ENCODE peak calls at places on chromosomes 5 and 9, in seven cellular contexts. One of them, this sample, is unnamed.

GRCh38 chr5:169710675-169711074 is 73.6 kb downstream of the DOCK2 start:
- DNase-seq in PC-9: no peak
- DNase-seq in GM12878: no peak
- DNase-seq in PC-3: no peak
- DNase-seq in progenitor cell of endocrine pancreas: no peak
- DNase-seq in heart right ventricle: no peak
- DNase-seq in choroid plexus epithelial cell: peak
- DNase-seq in this sample: no peak

GRCh38 chr9:23648651-23649050 is 177.4 kb downstream of the ELAVL2 start:
- DNase-seq in PC-9: no peak
- DNase-seq in GM12878: no peak
- DNase-seq in PC-3: no peak
- DNase-seq in progenitor cell of endocrine pancreas: no peak
- DNase-seq in heart right ventricle: no peak
- DNase-seq in choroid plexus epithelial cell: no peak
- DNase-seq in this sample: no peak

GRCh38 chr5:90548069-90548593 is 10.5 kb upstream of the ADGRV1 start:
- DNase-seq in PC-9: peak
- DNase-seq in GM12878: no peak
- DNase-seq in PC-3: peak
- DNase-seq in progenitor cell of endocrine pancreas: no peak
- DNase-seq in heart right ventricle: no peak
- DNase-seq in choroid plexus epithelial cell: no peak
- DNase-seq in this sample: peak

GRCh38 chr9:26971721-26972120 is 15.5 kb downstream of the IFT74 start:
- DNase-seq in PC-9: no peak
- DNase-seq in GM12878: no peak
- DNase-seq in PC-3: no peak
- DNase-seq in progenitor cell of endocrine pancreas: no peak
- DNase-seq in heart right ventricle: no peak
- DNase-seq in choroid plexus epithelial cell: no peak
- DNase-seq in this sample: no peak

GRCh38 chr5:143011621-143012020 is 241.4 kb downstream of the ARHGAP26 start:
- DNase-seq in PC-9: no peak
- DNase-seq in GM12878: no peak
- DNase-seq in PC-3: no peak
- DNase-seq in progenitor cell of endocrine pancreas: no peak
- DNase-seq in heart right ventricle: no peak
- DNase-seq in choroid plexus epithelial cell: peak
- DNase-seq in this sample: no peak

GRCh38 chr5:2715856-2716255 is 35.6 kb downstream of the IRX2 start:
- DNase-seq in PC-9: no peak
- DNase-seq in GM12878: no peak
- DNase-seq in PC-3: no peak
- DNase-seq in progenitor cell of endocrine pancreas: no peak
- DNase-seq in heart right ventricle: no peak
- DNase-seq in choroid plexus epithelial cell: no peak
- DNase-seq in this sample: no peak

GRCh38 chr9:81344366-81344765 is 345.0 kb downstream of the TLE1 start:
- DNase-seq in PC-9: no peak
- DNase-seq in GM12878: no peak
- DNase-seq in PC-3: no peak
- DNase-seq in progenitor cell of endocrine pancreas: no peak
- DNase-seq in heart right ventricle: no peak
- DNase-seq in choroid plexus epithelial cell: no peak
- DNase-seq in this sample: no peak

GRCh38 chr9:129275626-129276247 is 97.7 kb upstream of the IER5L start:
- DNase-seq in PC-9: peak
- DNase-seq in GM12878: no peak
- DNase-seq in PC-3: peak
- DNase-seq in progenitor cell of endocrine pancreas: no peak
- DNase-seq in heart right ventricle: no peak
- DNase-seq in choroid plexus epithelial cell: peak
- DNase-seq in this sample: peak

GRCh38 chr9:79131876-79132377 is 439.8 kb upstream of the TLE4 start:
- DNase-seq in PC-9: no peak
- DNase-seq in GM12878: no peak
- DNase-seq in PC-3: no peak
- DNase-seq in progenitor cell of endocrine pancreas: no peak
- DNase-seq in heart right ventricle: no peak
- DNase-seq in choroid plexus epithelial cell: no peak
- DNase-seq in this sample: no peak

GRCh38 chr5:400282-401215 is 42.4 kb upstream of the EXOC3 start:
- DNase-seq in PC-9: no peak
- DNase-seq in GM12878: no peak
- DNase-seq in PC-3: peak
- DNase-seq in progenitor cell of endocrine pancreas: peak
- DNase-seq in heart right ventricle: no peak
- DNase-seq in choroid plexus epithelial cell: no peak
- DNase-seq in this sample: peak

GRCh38 chr9:72228282-72228681 is 79.0 kb downstream of the GDA start:
- DNase-seq in PC-9: no peak
- DNase-seq in GM12878: no peak
- DNase-seq in PC-3: no peak
- DNase-seq in progenitor cell of endocrine pancreas: no peak
- DNase-seq in heart right ventricle: no peak
- DNase-seq in choroid plexus epithelial cell: no peak
- DNase-seq in this sample: no peak

GRCh38 chr5:128100860-128101557 is 17.4 kb downstream of the SLC12A2 start:
- DNase-seq in PC-9: no peak
- DNase-seq in GM12878: no peak
- DNase-seq in PC-3: no peak
- DNase-seq in progenitor cell of endocrine pancreas: no peak
- DNase-seq in heart right ventricle: no peak
- DNase-seq in choroid plexus epithelial cell: no peak
- DNase-seq in this sample: no peak

GRCh38 chr5:41433552-41434181 is 76.7 kb downstream of the PLCXD3 start:
- DNase-seq in PC-9: no peak
- DNase-seq in GM12878: no peak
- DNase-seq in PC-3: peak
- DNase-seq in progenitor cell of endocrine pancreas: no peak
- DNase-seq in heart right ventricle: no peak
- DNase-seq in choroid plexus epithelial cell: peak
- DNase-seq in this sample: no peak
- TF ChIP-seq CTCF in PC-9: peak
- TF ChIP-seq CTCF in GM12878: peak
- TF ChIP-seq CTCF in PC-3: peak
- TF ChIP-seq CTCF in progenitor cell of endocrine pancreas: peak
- TF ChIP-seq CTCF in heart right ventricle: peak
- TF ChIP-seq CTCF in choroid plexus epithelial cell: peak
- TF ChIP-seq CTCF in this sample: peak

GRCh38 chr9:111037744-111038335 is 430 bp downstream of the LPAR1 start:
- DNase-seq in PC-9: peak
- DNase-seq in GM12878: no peak
- DNase-seq in PC-3: peak
- DNase-seq in progenitor cell of endocrine pancreas: peak
- DNase-seq in heart right ventricle: peak
- DNase-seq in choroid plexus epithelial cell: peak
- DNase-seq in this sample: no peak
- TF ChIP-seq CTCF in PC-9: no peak
- TF ChIP-seq CTCF in GM12878: peak
- TF ChIP-seq CTCF in PC-3: no peak
- TF ChIP-seq CTCF in progenitor cell of endocrine pancreas: peak
- TF ChIP-seq CTCF in heart right ventricle: no peak
- TF ChIP-seq CTCF in choroid plexus epithelial cell: no peak
- TF ChIP-seq CTCF in this sample: peak

DNA sequence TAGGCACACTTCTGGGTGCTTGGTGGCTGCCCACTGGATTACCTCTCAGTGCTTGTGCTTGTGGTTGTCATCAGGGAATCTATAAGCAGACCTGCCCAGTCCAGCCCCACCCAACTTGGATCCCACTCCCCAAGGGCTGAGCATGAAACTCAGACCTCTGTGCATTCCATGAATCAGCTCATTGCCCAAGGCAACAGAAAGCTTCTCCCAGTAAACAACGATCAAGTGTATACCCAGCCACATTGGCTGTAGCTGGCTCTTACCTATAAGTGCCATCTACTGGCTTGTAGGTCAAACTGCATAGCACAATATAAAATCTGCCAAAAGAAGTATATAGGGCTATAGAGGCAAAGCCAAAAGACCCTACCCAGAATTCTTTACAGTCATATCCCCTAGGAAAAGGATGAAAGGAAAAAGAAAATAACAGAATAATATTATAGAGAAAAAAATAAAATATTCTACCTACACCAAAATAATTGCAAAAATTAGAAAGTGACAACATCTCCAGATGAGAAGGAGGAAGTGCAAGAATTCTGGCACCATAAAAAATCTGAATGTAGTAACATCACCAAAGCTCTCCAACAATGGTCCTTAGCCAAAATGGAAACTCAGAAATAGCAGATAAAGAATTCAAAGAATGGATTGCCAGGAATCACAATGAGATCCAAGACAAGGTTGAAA is 321.0 kb upstream of the TRPC7 start:
- DNase-seq in PC-9: peak
- DNase-seq in GM12878: no peak
- DNase-seq in PC-3: peak
- DNase-seq in progenitor cell of endocrine pancreas: no peak
- DNase-seq in heart right ventricle: no peak
- DNase-seq in choroid plexus epithelial cell: peak
- DNase-seq in this sample: peak
- TF ChIP-seq CTCF in PC-9: peak
- TF ChIP-seq CTCF in GM12878: peak
- TF ChIP-seq CTCF in PC-3: peak
- TF ChIP-seq CTCF in progenitor cell of endocrine pancreas: peak
- TF ChIP-seq CTCF in heart right ventricle: peak
- TF ChIP-seq CTCF in choroid plexus epithelial cell: peak
- TF ChIP-seq CTCF in this sample: peak

GRCh38 chr5:14273207-14273767 is 130.1 kb downstream of the TRIO start:
- DNase-seq in PC-9: no peak
- DNase-seq in GM12878: no peak
- DNase-seq in PC-3: no peak
- DNase-seq in progenitor cell of endocrine pancreas: no peak
- DNase-seq in heart right ventricle: no peak
- DNase-seq in choroid plexus epithelial cell: no peak
- DNase-seq in this sample: no peak

GRCh38 chr5:14281746-14282181 is 138.6 kb downstream of the TRIO start:
- DNase-seq in PC-9: no peak
- DNase-seq in GM12878: no peak
- DNase-seq in PC-3: no peak
- DNase-seq in progenitor cell of endocrine pancreas: no peak
- DNase-seq in heart right ventricle: no peak
- DNase-seq in choroid plexus epithelial cell: no peak
- DNase-seq in this sample: no peak

GRCh38 chr5:14280294-14280854 is 137.2 kb downstream of the TRIO start:
- DNase-seq in PC-9: no peak
- DNase-seq in GM12878: no peak
- DNase-seq in PC-3: no peak
- DNase-seq in progenitor cell of endocrine pancreas: no peak
- DNase-seq in heart right ventricle: no peak
- DNase-seq in choroid plexus epithelial cell: no peak
- DNase-seq in this sample: no peak

GRCh38 chr5:14272548-14273205 is 129.5 kb downstream of the TRIO start:
- DNase-seq in PC-9: no peak
- DNase-seq in GM12878: no peak
- DNase-seq in PC-3: no peak
- DNase-seq in progenitor cell of endocrine pancreas: no peak
- DNase-seq in heart right ventricle: no peak
- DNase-seq in choroid plexus epithelial cell: no peak
- DNase-seq in this sample: no peak

DNA sequence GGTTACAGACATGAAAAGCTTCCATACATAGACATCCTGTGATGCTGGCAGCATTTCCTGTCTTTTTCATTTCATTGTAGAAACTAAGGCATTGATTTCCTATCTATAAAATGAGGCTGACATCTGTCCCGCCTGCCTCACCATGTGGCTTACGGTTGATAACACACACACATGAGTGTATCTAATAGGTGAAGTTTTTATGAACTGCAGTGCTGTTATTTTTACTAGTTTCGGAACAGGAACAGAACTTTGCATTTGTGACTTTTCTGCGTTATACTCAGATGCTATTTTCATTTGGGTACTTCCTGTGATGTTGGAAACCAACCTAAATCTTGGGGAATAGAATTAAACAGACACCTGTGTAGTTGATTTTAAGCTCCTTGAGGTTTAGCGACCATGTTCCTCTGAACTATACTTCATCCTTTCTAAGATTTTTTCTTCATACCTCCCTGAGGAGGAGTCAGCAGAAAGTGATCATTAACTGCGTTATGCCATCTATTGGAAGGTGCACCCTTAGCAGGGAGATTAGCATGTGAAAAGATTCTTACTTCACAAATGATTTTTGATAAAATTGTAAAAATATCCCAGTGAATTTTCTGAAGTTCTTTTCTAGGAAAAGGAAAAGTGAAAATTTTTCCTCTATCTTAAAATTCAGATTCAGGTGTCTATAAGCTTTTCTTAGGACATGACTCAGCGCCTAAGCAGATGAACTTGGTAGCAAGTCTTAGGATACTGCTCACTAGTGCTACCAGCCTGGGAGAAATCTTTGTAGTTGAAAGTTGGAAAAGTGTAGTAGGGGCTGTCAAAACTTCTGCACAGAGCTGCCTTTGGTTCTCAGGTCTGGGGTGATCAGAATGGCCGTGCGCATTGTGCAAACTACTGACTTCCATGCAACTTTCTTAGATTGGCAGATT is 134.5 kb downstream of the TRIO start:
- DNase-seq in PC-9: no peak
- DNase-seq in GM12878: no peak
- DNase-seq in PC-3: no peak
- DNase-seq in progenitor cell of endocrine pancreas: no peak
- DNase-seq in heart right ventricle: no peak
- DNase-seq in choroid plexus epithelial cell: no peak
- DNase-seq in this sample: no peak
- TF ChIP-seq CTCF in PC-9: no peak
- TF ChIP-seq CTCF in GM12878: no peak
- TF ChIP-seq CTCF in PC-3: peak
- TF ChIP-seq CTCF in progenitor cell of endocrine pancreas: no peak
- TF ChIP-seq CTCF in heart right ventricle: no peak
- TF ChIP-seq CTCF in choroid plexus epithelial cell: no peak
- TF ChIP-seq CTCF in this sample: no peak

GRCh38 chr5:146447734-146448380 is 724 bp downstream of the TCERG1 start:
- DNase-seq in PC-9: peak
- DNase-seq in GM12878: no peak
- DNase-seq in PC-3: peak
- DNase-seq in progenitor cell of endocrine pancreas: no peak
- DNase-seq in heart right ventricle: no peak
- DNase-seq in choroid plexus epithelial cell: peak
- DNase-seq in this sample: peak

GRCh38 chr5:146448783-146449519 is 1.8 kb downstream of the TCERG1 start:
- DNase-seq in PC-9: no peak
- DNase-seq in GM12878: no peak
- DNase-seq in PC-3: no peak
- DNase-seq in progenitor cell of endocrine pancreas: no peak
- DNase-seq in heart right ventricle: no peak
- DNase-seq in choroid plexus epithelial cell: no peak
- DNase-seq in this sample: no peak

GRCh38 chr5:146446861-146447733 is at the start of gene TCERG1:
- DNase-seq in PC-9: peak
- DNase-seq in GM12878: peak
- DNase-seq in PC-3: peak
- DNase-seq in progenitor cell of endocrine pancreas: peak
- DNase-seq in heart right ventricle: peak
- DNase-seq in choroid plexus epithelial cell: peak
- DNase-seq in this sample: peak

GRCh38 chr5:146451411-146451810 is 4.3 kb downstream of the TCERG1 start:
- DNase-seq in PC-9: no peak
- DNase-seq in GM12878: no peak
- DNase-seq in PC-3: no peak
- DNase-seq in progenitor cell of endocrine pancreas: no peak
- DNase-seq in heart right ventricle: no peak
- DNase-seq in choroid plexus epithelial cell: no peak
- DNase-seq in this sample: no peak
- TF ChIP-seq CTCF in PC-9: peak
- TF ChIP-seq CTCF in GM12878: no peak
- TF ChIP-seq CTCF in PC-3: peak
- TF ChIP-seq CTCF in progenitor cell of endocrine pancreas: peak
- TF ChIP-seq CTCF in heart right ventricle: no peak
- TF ChIP-seq CTCF in choroid plexus epithelial cell: peak
- TF ChIP-seq CTCF in this sample: peak

GRCh38 chr5:31479706-31480105 is 52.2 kb downstream of the DROSHA start:
- DNase-seq in PC-9: no peak
- DNase-seq in GM12878: no peak
- DNase-seq in PC-3: no peak
- DNase-seq in progenitor cell of endocrine pancreas: no peak
- DNase-seq in heart right ventricle: no peak
- DNase-seq in choroid plexus epithelial cell: no peak
- DNase-seq in this sample: no peak
- TF ChIP-seq CTCF in PC-9: no peak
- TF ChIP-seq CTCF in GM12878: no peak
- TF ChIP-seq CTCF in PC-3: no peak
- TF ChIP-seq CTCF in progenitor cell of endocrine pancreas: no peak
- TF ChIP-seq CTCF in heart right ventricle: no peak
- TF ChIP-seq CTCF in choroid plexus epithelial cell: no peak
- TF ChIP-seq CTCF in this sample: no peak